ENCODE peak calls at places on chromosomes 12 and 14, in nine cellular contexts. One of them, this sample, is unnamed. For H3K4me1, the result is how much of the 10 kb centered on the place peaks cover.

GRCh38 chr12:132141976-132142678 is 2.0 kb downstream of the DDX51 start:
- DNase-seq in prostate gland: no peak
- DNase-seq in lower lobe of right lung: no peak
- DNase-seq in CD8-positive, alpha-beta memory T cell: no peak
- DNase-seq in K562: no peak
- DNase-seq in mammary epithelial cell: no peak
- DNase-seq in aorta: peak
- DNase-seq in OCI-LY7: no peak
- DNase-seq in neuronal stem cell: no peak
- DNase-seq in this sample: no peak

GRCh38 chr14:26917086-26917485 is 319.3 kb upstream of the NOVA1 start:
- DNase-seq in CD8-positive, alpha-beta memory T cell: no peak
- DNase-seq in lower lobe of right lung: no peak
- DNase-seq in prostate gland: no peak
- DNase-seq in OCI-LY7: peak
- DNase-seq in neuronal stem cell: no peak
- DNase-seq in aorta: no peak
- DNase-seq in K562: peak
- DNase-seq in mammary epithelial cell: no peak
- DNase-seq in this sample: no peak

GRCh38 chr12:49049566-49050224 is 10.9 kb downstream of the KMT2D start:
- DNase-seq in aorta: no peak
- DNase-seq in K562: no peak
- DNase-seq in prostate gland: no peak
- DNase-seq in lower lobe of right lung: peak
- DNase-seq in OCI-LY7: no peak
- DNase-seq in CD8-positive, alpha-beta memory T cell: no peak
- DNase-seq in neuronal stem cell: no peak
- DNase-seq in mammary epithelial cell: no peak
- DNase-seq in this sample: no peak

GRCh38 chr12:132131229-132131628 is 12.9 kb downstream of the DDX51 start:
- DNase-seq in neuronal stem cell: no peak
- DNase-seq in CD8-positive, alpha-beta memory T cell: no peak
- DNase-seq in OCI-LY7: no peak
- DNase-seq in prostate gland: no peak
- DNase-seq in mammary epithelial cell: no peak
- DNase-seq in K562: no peak
- DNase-seq in aorta: no peak
- DNase-seq in lower lobe of right lung: no peak
- DNase-seq in this sample: no peak

GRCh38 chr12:981176-981828 is 9.7 kb upstream of the ERC1 start:
- DNase-seq in OCI-LY7: no peak
- DNase-seq in mammary epithelial cell: peak
- DNase-seq in K562: no peak
- DNase-seq in aorta: no peak
- DNase-seq in neuronal stem cell: no peak
- DNase-seq in lower lobe of right lung: no peak
- DNase-seq in CD8-positive, alpha-beta memory T cell: no peak
- DNase-seq in prostate gland: no peak
- DNase-seq in this sample: no peak

GRCh38 chr12:75650989-75651695 is 139.7 kb upstream of the KRR1 start:
- DNase-seq in neuronal stem cell: no peak
- DNase-seq in mammary epithelial cell: peak
- DNase-seq in OCI-LY7: no peak
- DNase-seq in lower lobe of right lung: no peak
- DNase-seq in CD8-positive, alpha-beta memory T cell: no peak
- DNase-seq in prostate gland: peak
- DNase-seq in aorta: no peak
- DNase-seq in K562: no peak
- DNase-seq in this sample: no peak

GRCh38 chr12:127230843-127231260 is 1036.1 kb upstream of the TMEM132C start:
- DNase-seq in lower lobe of right lung: no peak
- DNase-seq in aorta: peak
- DNase-seq in K562: no peak
- DNase-seq in neuronal stem cell: no peak
- DNase-seq in mammary epithelial cell: peak
- DNase-seq in CD8-positive, alpha-beta memory T cell: no peak
- DNase-seq in prostate gland: no peak
- DNase-seq in OCI-LY7: no peak
- DNase-seq in this sample: no peak

GRCh38 chr12:1171657-1172056 is 180.6 kb downstream of the ERC1 start:
- DNase-seq in neuronal stem cell: peak
- DNase-seq in aorta: no peak
- DNase-seq in K562: no peak
- DNase-seq in prostate gland: no peak
- DNase-seq in mammary epithelial cell: no peak
- DNase-seq in lower lobe of right lung: no peak
- DNase-seq in OCI-LY7: peak
- DNase-seq in CD8-positive, alpha-beta memory T cell: no peak
- DNase-seq in this sample: no peak

GRCh38 chr12:8048906-8049305 is 16.4 kb downstream of the FOXJ2 start:
- DNase-seq in OCI-LY7: no peak
- DNase-seq in aorta: no peak
- DNase-seq in mammary epithelial cell: no peak
- DNase-seq in CD8-positive, alpha-beta memory T cell: no peak
- DNase-seq in neuronal stem cell: no peak
- DNase-seq in prostate gland: no peak
- DNase-seq in K562: no peak
- DNase-seq in lower lobe of right lung: no peak
- DNase-seq in this sample: no peak

GRCh38 chr12:14994610-14995009 is 21.8 kb downstream of the PDE6H start:
- DNase-seq in neuronal stem cell: no peak
- DNase-seq in CD8-positive, alpha-beta memory T cell: no peak
- DNase-seq in K562: no peak
- DNase-seq in prostate gland: no peak
- DNase-seq in mammary epithelial cell: no peak
- DNase-seq in OCI-LY7: no peak
- DNase-seq in aorta: no peak
- DNase-seq in lower lobe of right lung: no peak
- DNase-seq in this sample: no peak

GRCh38 chr12:108570743-108571603 is 8.6 kb downstream of the ISCU start:
- DNase-seq in aorta: no peak
- DNase-seq in neuronal stem cell: no peak
- DNase-seq in mammary epithelial cell: no peak
- DNase-seq in lower lobe of right lung: no peak
- DNase-seq in OCI-LY7: peak
- DNase-seq in prostate gland: no peak
- DNase-seq in K562: no peak
- DNase-seq in CD8-positive, alpha-beta memory T cell: no peak
- DNase-seq in this sample: no peak

GRCh38 chr12:62250671-62251608 is 9.3 kb upstream of the USP15 start:
- DNase-seq in K562: peak
- DNase-seq in prostate gland: no peak
- DNase-seq in neuronal stem cell: no peak
- DNase-seq in mammary epithelial cell: peak
- DNase-seq in OCI-LY7: no peak
- DNase-seq in aorta: no peak
- DNase-seq in CD8-positive, alpha-beta memory T cell: no peak
- DNase-seq in lower lobe of right lung: no peak
- DNase-seq in this sample: no peak

GRCh38 chr12:120652671-120653435 is 12.4 kb downstream of the CABP1 start:
- DNase-seq in aorta: no peak
- DNase-seq in mammary epithelial cell: no peak
- DNase-seq in lower lobe of right lung: peak
- DNase-seq in OCI-LY7: no peak
- DNase-seq in CD8-positive, alpha-beta memory T cell: no peak
- DNase-seq in neuronal stem cell: no peak
- DNase-seq in prostate gland: no peak
- DNase-seq in K562: no peak
- DNase-seq in this sample: no peak

GRCh38 chr12:32397703-32398102 is 1.7 kb upstream of the FGD4 start:
- DNase-seq in mammary epithelial cell: no peak
- DNase-seq in K562: no peak
- DNase-seq in OCI-LY7: no peak
- DNase-seq in neuronal stem cell: no peak
- DNase-seq in lower lobe of right lung: no peak
- DNase-seq in prostate gland: no peak
- DNase-seq in CD8-positive, alpha-beta memory T cell: no peak
- DNase-seq in aorta: no peak
- DNase-seq in this sample: no peak

GRCh38 chr12:104279164-104279563 is 24.4 kb upstream of the EID3 start:
- DNase-seq in neuronal stem cell: no peak
- DNase-seq in mammary epithelial cell: no peak
- DNase-seq in K562: no peak
- DNase-seq in lower lobe of right lung: no peak
- DNase-seq in aorta: no peak
- DNase-seq in OCI-LY7: no peak
- DNase-seq in CD8-positive, alpha-beta memory T cell: no peak
- DNase-seq in prostate gland: no peak
- DNase-seq in this sample: no peak

DNA sequence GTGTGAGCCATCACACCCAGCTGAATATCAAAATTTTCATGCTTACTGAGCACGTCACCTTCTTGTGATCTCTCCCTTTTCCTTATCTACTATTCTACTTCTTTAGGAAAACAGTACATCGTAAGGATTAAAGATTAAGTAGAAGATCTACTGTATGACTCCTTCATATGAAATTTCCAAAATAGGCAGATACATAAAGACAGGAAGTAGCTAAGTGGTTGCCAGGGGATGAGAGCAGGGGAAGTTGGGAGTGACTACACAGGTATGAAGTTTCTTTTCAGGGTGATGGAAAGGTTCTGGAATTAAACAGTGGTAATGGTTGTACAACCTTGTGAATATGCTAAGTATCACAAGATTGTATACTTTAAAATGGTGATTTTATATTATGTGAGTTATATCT is 36.5 kb upstream of the CERS5 start:
- DNase-seq in aorta: no peak
- DNase-seq in prostate gland: no peak
- DNase-seq in OCI-LY7: no peak
- DNase-seq in mammary epithelial cell: peak
- DNase-seq in K562: no peak
- DNase-seq in neuronal stem cell: no peak
- DNase-seq in lower lobe of right lung: no peak
- DNase-seq in CD8-positive, alpha-beta memory T cell: no peak
- DNase-seq in this sample: no peak
- H3K4me1 ChIP-seq in aorta: under half
- H3K4me1 ChIP-seq in prostate gland: under half
- H3K4me1 ChIP-seq in OCI-LY7: under half
- H3K4me1 ChIP-seq in mammary epithelial cell: half or more
- H3K4me1 ChIP-seq in K562: under half
- H3K4me1 ChIP-seq in neuronal stem cell: under half
- H3K4me1 ChIP-seq in lower lobe of right lung: under half
- H3K4me1 ChIP-seq in CD8-positive, alpha-beta memory T cell: under half
- H3K4me1 ChIP-seq in this sample: under half

GRCh38 chr12:6853626-6854025 is 1.7 kb downstream of the USP5 start:
- DNase-seq in OCI-LY7: no peak
- DNase-seq in prostate gland: no peak
- DNase-seq in neuronal stem cell: no peak
- DNase-seq in mammary epithelial cell: no peak
- DNase-seq in lower lobe of right lung: no peak
- DNase-seq in CD8-positive, alpha-beta memory T cell: no peak
- DNase-seq in K562: no peak
- DNase-seq in aorta: no peak
- DNase-seq in this sample: no peak
- H3K4me3 ChIP-seq in OCI-LY7: peak
- H3K4me3 ChIP-seq in prostate gland: no peak
- H3K4me3 ChIP-seq in neuronal stem cell: peak
- H3K4me3 ChIP-seq in mammary epithelial cell: no peak
- H3K4me3 ChIP-seq in lower lobe of right lung: no peak
- H3K4me3 ChIP-seq in CD8-positive, alpha-beta memory T cell: peak
- H3K4me3 ChIP-seq in K562: no peak
- H3K4me3 ChIP-seq in aorta: no peak
- H3K4me3 ChIP-seq in this sample: no peak

GRCh38 chr14:64771161-64771560 is 66.9 kb downstream of the PLEKHG3 start:
- DNase-seq in K562: no peak
- DNase-seq in OCI-LY7: no peak
- DNase-seq in CD8-positive, alpha-beta memory T cell: no peak
- DNase-seq in prostate gland: no peak
- DNase-seq in aorta: no peak
- DNase-seq in neuronal stem cell: no peak
- DNase-seq in lower lobe of right lung: no peak
- DNase-seq in mammary epithelial cell: no peak
- DNase-seq in this sample: no peak
- H3K27ac ChIP-seq in K562: no peak
- H3K27ac ChIP-seq in OCI-LY7: no peak
- H3K27ac ChIP-seq in CD8-positive, alpha-beta memory T cell: no peak
- H3K27ac ChIP-seq in prostate gland: no peak
- H3K27ac ChIP-seq in aorta: no peak
- H3K27ac ChIP-seq in neuronal stem cell: no peak
- H3K27ac ChIP-seq in lower lobe of right lung: no peak
- H3K27ac ChIP-seq in mammary epithelial cell: no peak
- H3K27ac ChIP-seq in this sample: no peak

GRCh38 chr12:21500786-21501257 is 613 bp downstream of the RECQL start:
- DNase-seq in aorta: no peak
- DNase-seq in mammary epithelial cell: no peak
- DNase-seq in neuronal stem cell: no peak
- DNase-seq in K562: no peak
- DNase-seq in OCI-LY7: peak
- DNase-seq in lower lobe of right lung: no peak
- DNase-seq in CD8-positive, alpha-beta memory T cell: no peak
- DNase-seq in prostate gland: no peak
- DNase-seq in this sample: no peak
- H3K4me1 ChIP-seq in aorta: under half
- H3K4me1 ChIP-seq in mammary epithelial cell: under half
- H3K4me1 ChIP-seq in neuronal stem cell: under half
- H3K4me1 ChIP-seq in K562: under half
- H3K4me1 ChIP-seq in OCI-LY7: under half
- H3K4me1 ChIP-seq in lower lobe of right lung: under half
- H3K4me1 ChIP-seq in CD8-positive, alpha-beta memory T cell: half or more
- H3K4me1 ChIP-seq in prostate gland: under half
- H3K4me1 ChIP-seq in this sample: under half

This sample was measured in pancreas.